ENCODE peak calls at places on chromosomes 11 and 22, in six cellular contexts. R, F, A, L, O and S are unnamed samples. For H3K4me1, the result is how much of the 10 kb centered on the place peaks cover.

GRCh38 chr22:48579915-48580279 is 1247.8 kb downstream of the BRD1 start:
- DNase-seq in R (no peak), L (no peak), O (no peak), A (no peak), F (no peak), S (no peak)

GRCh38 chr11:6992457-6993431 is 27.4 kb downstream of the ZNF214 start:
- DNase-seq in A (no peak), F (no peak), R (peak), L (no peak), O (no peak), S (no peak)

GRCh38 chr11:36215688-36216050 is 73.6 kb downstream of the COMMD9 start:
- DNase-seq in R (no peak), L (no peak), F (no peak), A (no peak), O (no peak), S (no peak)

GRCh38 chr11:87445002-87445401 is 407.3 kb downstream of the TMEM135 start:
- DNase-seq in R (no peak), O (no peak), A (no peak), F (no peak), L (no peak), S (no peak)

GRCh38 chr11:119772581-119772980 is 43.6 kb upstream of the NECTIN1 start:
- DNase-seq in L (no peak), O (no peak), R (no peak), F (no peak), A (peak), S (no peak)

GRCh38 chr11:14644396-14645246 is 1.0 kb downstream of the PDE3B start:
- DNase-seq in F (peak), L (peak), R (peak), O (peak), A (peak), S (peak)

GRCh38 chr11:73729594-73730206 is 31.2 kb downstream of the RAB6A start:
- DNase-seq in A (no peak), F (no peak), R (no peak), O (peak), L (no peak), S (no peak)

GRCh38 chr22:17192186-17192585 is 27.0 kb downstream of the ADA2 start:
- DNase-seq in L (no peak), F (no peak), A (no peak), R (no peak), O (no peak), S (no peak)

GRCh38 chr11:64845125-64845735 is 777 bp upstream of the CDC42BPG start:
- DNase-seq in A (no peak), R (no peak), L (no peak), O (no peak), F (peak), S (no peak)

GRCh38 chr22:42608481-42609361 is 6.0 kb downstream of the POLDIP3 start:
- DNase-seq in A (no peak), F (no peak), R (peak), O (no peak), L (no peak), S (no peak)

GRCh38 chr11:70625921-70626518 is 227.7 kb downstream of the CTTN start:
- DNase-seq in R (no peak), O (no peak), F (no peak), A (no peak), L (no peak), S (no peak)

GRCh38 chr11:47056261-47056915 is 119.8 kb downstream of the CSTPP1 start:
- DNase-seq in O (no peak), R (peak), L (no peak), A (no peak), F (no peak), S (no peak)

GRCh38 chr11:6219359-6219758 is 14.0 kb downstream of the C11orf42 start:
- DNase-seq in A (no peak), L (no peak), F (peak), R (peak), O (peak), S (no peak)

GRCh38 chr11:66856496-66857233 is at the start of gene LRFN4:
- DNase-seq in L (peak), A (peak), R (no peak), O (peak), F (peak), S (no peak)

GRCh38 chr11:88604255-88604654 is 266.7 kb upstream of the CTSC start:
- DNase-seq in L (no peak), O (no peak), F (no peak), R (no peak), A (no peak), S (no peak)

GRCh38 chr22:45946805-45947600 is 30.0 kb downstream of the WNT7B start:
- DNase-seq in A (no peak), F (no peak), R (no peak), O (no peak), L (no peak), S (peak)

GRCh38 chr11:80281194-80281593 is 840.4 kb upstream of the TENM4 start:
- DNase-seq in A (no peak), R (no peak), L (no peak), F (no peak), O (no peak), S (no peak)

GRCh38 chr11:60950933-60951610 is 904 bp downstream of the SLC15A3 start:
- DNase-seq in F (no peak), L (no peak), O (no peak), A (peak), R (no peak), S (no peak)

GRCh38 chr22:40636380-40637180 is at the start of gene MRTFA:
- DNase-seq in R (peak), L (peak), F (peak), A (peak), O (peak), S (peak)

GRCh38 chr22:29914165-29914564 is 31.2 kb downstream of the MTMR3 start:
- DNase-seq in A (no peak), R (peak), O (no peak), L (no peak), F (no peak), S (no peak)

GRCh38 chr22:16922076-16922475 is 85.9 kb downstream of the GAB4 start:
- DNase-seq in F (no peak), R (no peak), L (no peak), O (no peak), A (no peak), S (no peak)

GRCh38 chr11:20355221-20356219 is 8.0 kb upstream of the HTATIP2 start:
- DNase-seq in O (peak), R (peak), L (no peak), F (peak), A (no peak), S (peak)

GRCh38 chr11:20207781-20208621 is 47.7 kb upstream of the DBX1 start:
- DNase-seq in L (no peak), F (no peak), A (no peak), R (no peak), O (no peak), S (no peak)

GRCh38 chr11:132300283-132300682 is 929.9 kb downstream of the NTM start:
- DNase-seq in O (no peak), R (no peak), F (no peak), L (no peak), A (no peak), S (no peak)

GRCh38 chr22:26447594-26448329 is 18.7 kb downstream of the ASPHD2 start:
- DNase-seq in R (no peak), O (no peak), L (no peak), F (no peak), A (no peak), S (no peak)

GRCh38 chr22:45328822-45329535 is 19.2 kb downstream of the FAM118A start:
- DNase-seq in R (no peak), L (no peak), F (no peak), A (no peak), O (no peak), S (no peak)

GRCh38 chr22:30863161-30863833 is 105.3 kb downstream of the MORC2 start:
- DNase-seq in A (peak), F (no peak), L (peak), O (no peak), R (no peak), S (peak)

GRCh38 chr11:8658210-8658968 is 24.1 kb downstream of the TRIM66 start:
- DNase-seq in R (no peak), O (no peak), A (no peak), L (no peak), F (no peak), S (no peak)

GRCh38 chr22:17342361-17342760 is 26.9 kb upstream of the CECR2 start:
- DNase-seq in R (no peak), F (no peak), O (no peak), A (no peak), L (no peak), S (no peak)

GRCh38 chr11:19842505-19842904 is 129.9 kb downstream of the NAV2 start:
- DNase-seq in L (no peak), O (no peak), R (no peak), A (no peak), F (no peak), S (no peak)

GRCh38 chr11:108592591-108593213 is 866 bp downstream of the EXPH5 start:
- DNase-seq in A (peak), F (peak), R (no peak), L (no peak), O (no peak), S (peak)

GRCh38 chr11:26842458-26842841 is 120.6 kb upstream of the SLC5A12 start:
- DNase-seq in L (peak), A (no peak), F (no peak), R (no peak), O (no peak), S (no peak)

GRCh38 chr11:63490551-63491239 is at the start of gene PLAAT5:
- DNase-seq in A (peak), L (peak), R (no peak), O (no peak), F (peak), S (peak)
- H3K4me3 ChIP-seq in A (peak), L (peak), R (peak), O (no peak), F (peak), S (peak)

GRCh38 chr11:12818333-12819015 is 144.3 kb downstream of the TEAD1 start:
- DNase-seq in R (no peak), L (no peak), O (no peak), A (no peak), F (no peak), S (no peak)

GRCh38 chr11:12817681-12818332 is 143.6 kb downstream of the TEAD1 start:
- DNase-seq in F (no peak), L (no peak), O (no peak), A (no peak), R (no peak), S (no peak)

GRCh38 chr11:12815150-12815523 is 140.9 kb downstream of the TEAD1 start:
- DNase-seq in O (no peak), F (no peak), R (peak), A (no peak), L (no peak), S (no peak)

GRCh38 chr11:12813371-12814225 is 139.4 kb downstream of the TEAD1 start:
- DNase-seq in A (no peak), O (peak), R (peak), L (peak), F (peak), S (no peak)

DNA sequence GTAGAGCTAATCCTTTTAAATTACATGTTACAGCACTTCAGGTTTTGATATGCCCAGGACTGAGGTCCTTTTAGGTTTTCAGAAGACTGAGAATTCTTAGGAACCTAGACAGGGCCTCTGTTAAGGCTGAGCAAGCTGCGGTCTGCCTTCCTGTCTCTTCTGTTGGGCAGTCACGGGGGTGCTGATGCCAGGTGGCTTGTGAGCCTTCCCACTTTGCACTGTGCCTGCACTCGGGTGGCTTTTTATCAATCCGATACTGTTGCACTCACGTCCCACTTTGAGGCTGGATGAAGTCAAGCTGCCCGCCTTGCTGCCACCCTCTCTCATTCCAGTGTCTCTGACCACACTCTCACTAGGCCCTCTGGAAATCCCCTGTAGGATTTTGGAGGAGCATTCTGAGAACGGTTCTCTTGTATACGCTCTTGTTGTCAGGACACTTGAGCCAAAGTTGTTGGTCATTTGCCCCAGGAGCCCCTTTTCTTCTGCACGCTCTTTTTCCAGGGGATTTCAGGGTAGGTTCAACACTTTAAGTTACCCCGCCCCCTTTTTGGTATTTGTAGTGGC is 141.8 kb downstream of the TEAD1 start:
- DNase-seq in A (no peak), O (no peak), L (no peak), F (no peak), R (no peak), S (no peak)
- H3K4me1 ChIP-seq in A (under half), O (half or more), L (half or more), F (under half), R (under half), S (under half)

GRCh38 chr11:86218125-86219081 is 26.1 kb upstream of the EED start:
- DNase-seq in O (peak), F (peak), A (peak), R (peak), L (peak), S (peak)
- TF ChIP-seq POLR2A in O (no peak), F (no peak), A (no peak), R (no peak), L (no peak), S (no peak)

DNA sequence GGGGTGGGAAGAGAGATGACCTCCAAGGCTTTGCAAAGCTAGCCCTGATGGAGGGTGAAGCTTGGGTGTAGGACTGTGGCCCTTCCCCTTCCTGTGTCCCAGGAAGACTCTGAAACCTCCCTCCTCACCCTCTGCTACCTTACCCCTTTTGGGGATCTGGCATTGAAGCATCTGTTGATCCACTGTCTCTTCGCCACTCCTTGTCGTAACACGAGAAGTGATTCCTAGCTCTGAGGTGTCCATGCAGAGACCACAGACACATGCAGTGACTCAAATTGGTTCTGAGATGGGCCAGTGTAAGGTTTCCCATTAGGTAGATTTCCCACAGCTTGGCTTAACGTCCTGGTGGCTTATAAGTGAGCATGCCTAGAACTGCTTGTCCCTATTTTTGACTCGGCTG is 101.4 kb downstream of the ZBTB16 start:
- DNase-seq in L (no peak), R (no peak), A (no peak), F (no peak), O (no peak), S (no peak)
- H3K4me3 ChIP-seq in L (no peak), R (no peak), A (no peak), F (no peak), O (no peak), S (no peak)

GRCh38 chr11:125268611-125269010 is 104.1 kb downstream of the PKNOX2 start:
- DNase-seq in F (no peak), A (no peak), R (no peak), O (no peak), L (no peak), S (no peak)
- H3K4me1 ChIP-seq in F (under half), A (under half), R (under half), O (under half), L (under half), S (under half)

DNA sequence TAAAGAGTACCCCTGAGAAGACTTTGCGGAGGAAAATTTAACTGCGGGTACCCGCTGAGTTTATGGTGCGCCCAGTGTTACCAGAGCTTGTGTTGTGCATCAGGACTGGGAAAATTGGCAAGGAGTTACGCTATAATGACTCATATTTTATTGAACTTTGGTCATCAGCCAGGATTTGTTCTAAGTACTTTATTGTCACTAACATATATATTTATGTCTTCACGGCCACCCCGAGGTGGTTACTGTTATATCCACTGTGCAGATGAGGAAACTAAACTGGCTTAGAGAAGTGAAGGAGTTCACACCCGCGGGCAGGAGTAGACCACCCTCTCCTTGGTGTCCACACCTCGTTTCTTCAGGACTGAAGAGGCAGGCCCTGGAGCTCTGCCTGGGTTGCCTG is 662 bp downstream of the ACCS start:
- DNase-seq in R (peak), A (no peak), F (peak), L (peak), O (peak), S (peak)
- TF ChIP-seq POLR2A in R (no peak), A (no peak), F (no peak), L (no peak), O (no peak), S (no peak)

DNA sequence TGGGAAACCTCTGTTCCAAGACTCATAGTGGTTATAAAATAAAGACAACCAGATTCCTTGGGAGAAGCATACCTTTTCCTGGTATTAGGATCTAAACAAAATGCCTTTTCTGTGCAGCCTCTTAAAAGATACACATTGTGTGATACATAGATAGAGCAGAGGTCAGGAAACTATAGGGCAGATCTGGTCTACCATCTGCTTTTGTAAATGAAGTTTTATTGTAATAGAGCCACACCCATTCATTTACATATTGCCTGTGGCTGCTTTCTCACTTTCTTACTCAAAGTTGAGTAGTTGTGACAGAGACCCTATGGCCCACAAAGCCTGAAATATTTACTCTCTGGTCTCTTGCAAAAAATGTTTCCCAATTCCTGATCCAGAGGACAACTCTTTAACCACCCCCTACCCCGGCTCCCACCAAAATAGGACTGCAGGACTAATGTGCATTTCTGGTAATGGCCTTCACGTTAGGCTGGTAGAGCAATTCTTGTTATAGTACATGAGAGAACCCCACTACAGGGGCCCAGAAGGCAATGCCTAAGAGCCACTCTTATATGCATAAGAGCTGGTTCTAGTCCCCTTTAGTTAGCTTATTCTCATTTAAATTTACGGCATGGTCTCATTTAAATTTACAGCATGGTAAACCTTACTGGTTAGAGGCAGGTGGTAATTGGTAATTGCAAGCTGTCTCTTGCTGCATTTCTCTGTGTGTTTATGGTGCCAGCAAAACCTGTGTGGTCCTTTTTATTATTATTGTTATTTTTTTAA is 76.8 kb upstream of the YWHAH start:
- DNase-seq in F (no peak), L (no peak), O (no peak), A (no peak), R (no peak), S (no peak)
- H3K4me3 ChIP-seq in F (no peak), L (no peak), O (no peak), A (no peak), R (no peak), S (no peak)